ENCODE peak calls at places on chromosomes 2 and 18, in eight cellular contexts. X is transverse colon, T is Peyer's patch, S is adrenal gland, M is spleen, U is ovary, I is breast epithelium, W is prostate gland. N is an unnamed sample. For H3K9me3, the result is how much of the 10 kb centered on the place peaks cover.

GRCh38 chr2:195532628-195533271 is 124.3 kb upstream of the SLC39A10 start:
- DNase-seq in X (no peak), T (no peak), S (no peak), M (no peak), U (no peak), I (no peak), W (no peak), N (peak)

GRCh38 chr2:164479460-164479859 is 141.8 kb downstream of the GRB14 start:
- DNase-seq in X (no peak), T (no peak), S (no peak), M (no peak), U (peak), I (no peak), W (no peak), N (peak)

GRCh38 chr2:10900216-10901109 is 11.3 kb upstream of the KCNF1 start:
- DNase-seq in X (peak), T (peak), S (no peak), M (no peak), U (no peak), I (no peak), W (no peak), N (no peak)

GRCh38 chr18:3985030-3985429 is 470.1 kb downstream of the DLGAP1 start:
- DNase-seq in X (no peak), T (no peak), S (no peak), M (no peak), U (no peak), I (no peak), W (no peak), N (no peak)

GRCh38 chr18:45386256-45386655 is 229.0 kb upstream of the SLC14A2 start:
- DNase-seq in X (peak), T (no peak), S (no peak), M (no peak), U (no peak), I (no peak), W (no peak), N (peak)

GRCh38 chr2:152200562-152201465 is 25.3 kb upstream of the STAM2 start:
- DNase-seq in X (peak), T (peak), S (peak), M (no peak), U (peak), I (no peak), W (peak), N (peak)

GRCh38 chr2:68086166-68086565 is 23.4 kb upstream of the C1D start:
- DNase-seq in X (peak), T (no peak), S (no peak), M (no peak), U (no peak), I (no peak), W (no peak), N (no peak)

GRCh38 chr2:27730249-27730648 is 41.3 kb upstream of the MRPL33 start:
- DNase-seq in X (no peak), T (no peak), S (no peak), M (no peak), U (no peak), I (no peak), W (no peak), N (no peak)

GRCh38 chr2:179809606-179810005 is 51.8 kb downstream of the ZNF385B start:
- DNase-seq in X (no peak), T (no peak), S (no peak), M (no peak), U (no peak), I (no peak), W (no peak), N (no peak)

GRCh38 chr2:239300242-239300641 is 100.6 kb downstream of the HDAC4 start:
- DNase-seq in X (no peak), T (peak), S (no peak), M (peak), U (no peak), I (peak), W (no peak), N (no peak)
- H3K9me3 ChIP-seq in X (under half), T (under half), S (under half), M (under half), U (under half), I (under half), W (under half), N (under half)

DNA sequence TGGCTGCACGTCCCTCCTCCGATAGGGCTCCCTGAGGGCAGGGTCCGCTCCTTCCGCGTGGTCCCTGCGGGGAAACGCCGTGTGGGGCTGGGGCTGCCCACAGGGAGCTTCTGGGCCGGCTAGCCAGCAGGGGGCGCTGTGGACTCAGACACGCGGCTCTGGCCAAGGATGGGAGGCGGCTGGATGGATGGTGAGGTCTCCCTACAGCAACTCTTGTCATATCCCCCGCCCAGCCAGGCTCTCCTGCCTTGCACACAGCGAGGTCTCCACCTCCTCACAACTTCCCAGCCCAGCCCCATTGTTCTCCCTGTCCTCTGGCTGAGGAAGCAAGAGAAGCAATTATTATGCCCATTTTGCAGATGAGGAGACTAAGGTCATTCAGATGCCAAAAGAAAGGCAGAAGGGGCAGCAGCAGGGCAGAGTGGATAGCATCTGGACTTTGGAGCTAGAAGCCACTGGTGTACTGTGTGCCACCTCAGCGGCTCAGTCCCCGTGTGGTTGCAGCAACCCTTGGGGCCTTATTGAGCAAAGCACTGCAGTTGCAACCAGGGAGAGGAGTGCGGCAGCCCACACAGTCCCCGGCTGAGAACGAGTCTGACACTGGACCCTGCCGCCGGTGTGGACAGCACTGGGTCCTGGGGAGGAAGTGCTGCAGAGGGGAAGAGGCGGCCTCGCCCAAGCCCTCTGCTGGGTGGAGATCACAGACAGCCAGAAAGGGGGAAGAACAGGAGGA is 99.0 kb downstream of the ZFP36L2 start:
- DNase-seq in X (peak), T (peak), S (peak), M (peak), U (no peak), I (no peak), W (peak), N (peak)
- TF ChIP-seq POLR2A in X (no peak), T (no peak), S (no peak), M (no peak), U (no peak), I (no peak), W (peak), N (no peak)

GRCh38 chr2:95052301-95052700 is 26.8 kb downstream of the MAL start:
- DNase-seq in X (no peak), T (no peak), S (no peak), M (peak), U (no peak), I (no peak), W (no peak), N (peak)

GRCh38 chr2:95054016-95054415 is 28.5 kb downstream of the MAL start:
- DNase-seq in X (no peak), T (no peak), S (no peak), M (peak), U (no peak), I (no peak), W (no peak), N (no peak)

GRCh38 chr2:95051636-95052035 is 26.1 kb downstream of the MAL start:
- DNase-seq in X (no peak), T (no peak), S (no peak), M (peak), U (no peak), I (no peak), W (no peak), N (no peak)

GRCh38 chr2:95052804-95053535 is 27.5 kb downstream of the MAL start:
- DNase-seq in X (no peak), T (no peak), S (no peak), M (peak), U (no peak), I (no peak), W (no peak), N (no peak)

GRCh38 chr2:95053543-95053942 is 28.0 kb downstream of the MAL start:
- DNase-seq in X (no peak), T (no peak), S (no peak), M (peak), U (no peak), I (no peak), W (no peak), N (peak)
- TF ChIP-seq CTCF in X (no peak), T (no peak), S (no peak), M (no peak), U (no peak), I (no peak), W (no peak), N (no peak)

GRCh38 chr2:240423788-240424191 is 11.7 kb upstream of the GPC1 start:
- DNase-seq in X (no peak), T (peak), S (no peak), M (peak), U (peak), I (peak), W (no peak), N (no peak)

GRCh38 chr2:240426797-240427721 is 8.4 kb upstream of the GPC1 start:
- DNase-seq in X (no peak), T (no peak), S (no peak), M (peak), U (no peak), I (peak), W (no peak), N (no peak)

GRCh38 chr2:240425697-240426096 is 9.8 kb upstream of the GPC1 start:
- DNase-seq in X (no peak), T (no peak), S (no peak), M (no peak), U (no peak), I (no peak), W (no peak), N (no peak)

GRCh38 chr2:240424341-240425235 is 10.9 kb upstream of the GPC1 start:
- DNase-seq in X (no peak), T (peak), S (no peak), M (peak), U (peak), I (peak), W (no peak), N (no peak)

DNA sequence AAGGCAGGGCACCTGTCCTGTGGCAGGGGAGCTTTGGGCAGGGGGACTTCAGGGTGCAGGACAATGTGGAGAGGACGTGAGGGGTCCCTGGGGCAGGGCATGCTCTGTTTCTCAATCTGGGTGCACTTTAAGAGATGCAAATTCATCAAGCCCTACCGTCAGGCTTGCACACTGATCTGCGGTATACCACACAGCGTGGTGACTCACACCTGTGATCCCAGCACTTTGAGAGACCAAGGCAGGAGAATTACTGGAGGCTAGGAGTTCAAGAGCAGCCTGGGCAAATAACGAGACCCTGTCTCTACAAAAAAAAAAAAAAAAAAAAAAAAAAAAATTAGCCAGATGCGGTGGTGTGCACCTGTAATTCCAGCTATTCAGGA is 10.2 kb upstream of the GPC1 start:
- DNase-seq in X (no peak), T (no peak), S (no peak), M (no peak), U (no peak), I (no peak), W (no peak), N (no peak)
- H3K9me3 ChIP-seq in X (under half), T (under half), S (under half), M (under half), U (under half), I (under half), W (under half), N (under half)

N was measured in thyroid gland.